ENCODE peak calls at places on chromosomes 5 and 9, in four cellular contexts. P is fibroblast of mammary gland, T is omental fat pad, B is HCT116. N is an unnamed sample.

GRCh38 chr5:53381-54174 is 38.4 kb upstream of the PLEKHG4B start:
- DNase-seq in B (no peak), T (no peak), P (no peak), N (no peak)

GRCh38 chr5:5209101-5209500 is 69.0 kb downstream of the ADAMTS16 start:
- DNase-seq in T (no peak), P (peak), B (no peak), N (no peak)

GRCh38 chr5:77776606-77777206 is 567 bp upstream of the TBCA start:
- DNase-seq in P (no peak), T (no peak), B (no peak), N (no peak)

GRCh38 chr9:3658964-3659363 is 133.2 kb upstream of the RFX3 start:
- DNase-seq in T (no peak), P (no peak), B (no peak), N (no peak)

GRCh38 chr9:70747335-70747734 is 332.9 kb upstream of the KLF9 start:
- DNase-seq in T (no peak), B (no peak), P (peak), N (no peak)

GRCh38 chr5:144281784-144282183 is 111.1 kb downstream of the KCTD16 start:
- DNase-seq in P (no peak), B (no peak), T (no peak), N (no peak)

GRCh38 chr9:96057155-96057554 is 181.7 kb downstream of the ERCC6L2 start:
- DNase-seq in P (peak), B (no peak), T (no peak), N (no peak)

GRCh38 chr9:114174876-114175771 is 19.8 kb downstream of the COL27A1 start:
- DNase-seq in B (no peak), P (peak), T (no peak), N (no peak)

GRCh38 chr9:135488013-135488330 is 8.4 kb downstream of the PPP1R26 start:
- DNase-seq in P (no peak), B (no peak), T (no peak), N (no peak)

GRCh38 chr5:68924490-68925145 is 169.2 kb upstream of the SLC30A5 start:
- DNase-seq in P (peak), T (no peak), B (no peak), N (no peak)

GRCh38 chr9:109382585-109382984 is 61.7 kb upstream of the EPB41L4B start:
- DNase-seq in B (no peak), P (no peak), T (no peak), N (no peak)

GRCh38 chr9:77454668-77455067 is 193.5 kb downstream of the GNA14 start:
- DNase-seq in P (peak), B (no peak), T (no peak), N (no peak)

GRCh38 chr5:135013947-135014570 is 20.0 kb downstream of the PITX1 start:
- DNase-seq in T (no peak), P (peak), B (no peak), N (no peak)

GRCh38 chr9:124442826-124443225 is 7.4 kb upstream of the ADGRD2 start:
- DNase-seq in B (no peak), T (no peak), P (no peak), N (no peak)

GRCh38 chr9:18678846-18679245 is 204.9 kb downstream of the ADAMTSL1 start:
- DNase-seq in T (no peak), P (peak), B (no peak), N (no peak)

GRCh38 chr9:131266301-131267229 is 9.7 kb downstream of the FAM78A start:
- DNase-seq in T (no peak), B (no peak), P (peak), N (no peak)

GRCh38 chr5:116881921-116882531 is 307.4 kb upstream of the SEMA6A start:
- DNase-seq in B (no peak), P (no peak), T (no peak), N (no peak)

GRCh38 chr9:123996731-123997421 is 14.7 kb upstream of the LHX2 start:
- DNase-seq in T (no peak), P (peak), B (no peak), N (no peak)

GRCh38 chr9:87641067-87641466 is 84.9 kb upstream of the CTSL start:
- DNase-seq in T (no peak), B (no peak), P (no peak), N (no peak)

GRCh38 chr5:148963679-148964078 is 99.2 kb downstream of the SH3TC2 start:
- DNase-seq in T (no peak), P (no peak), B (no peak), N (no peak)

GRCh38 chr5:75601996-75602395 is 9.3 kb upstream of the ANKDD1B start:
- DNase-seq in T (no peak), B (no peak), P (peak), N (no peak)

GRCh38 chr5:131067596-131067995 is 97.5 kb downstream of the HINT1 start:
- DNase-seq in T (no peak), P (peak), B (no peak), N (no peak)

DNA sequence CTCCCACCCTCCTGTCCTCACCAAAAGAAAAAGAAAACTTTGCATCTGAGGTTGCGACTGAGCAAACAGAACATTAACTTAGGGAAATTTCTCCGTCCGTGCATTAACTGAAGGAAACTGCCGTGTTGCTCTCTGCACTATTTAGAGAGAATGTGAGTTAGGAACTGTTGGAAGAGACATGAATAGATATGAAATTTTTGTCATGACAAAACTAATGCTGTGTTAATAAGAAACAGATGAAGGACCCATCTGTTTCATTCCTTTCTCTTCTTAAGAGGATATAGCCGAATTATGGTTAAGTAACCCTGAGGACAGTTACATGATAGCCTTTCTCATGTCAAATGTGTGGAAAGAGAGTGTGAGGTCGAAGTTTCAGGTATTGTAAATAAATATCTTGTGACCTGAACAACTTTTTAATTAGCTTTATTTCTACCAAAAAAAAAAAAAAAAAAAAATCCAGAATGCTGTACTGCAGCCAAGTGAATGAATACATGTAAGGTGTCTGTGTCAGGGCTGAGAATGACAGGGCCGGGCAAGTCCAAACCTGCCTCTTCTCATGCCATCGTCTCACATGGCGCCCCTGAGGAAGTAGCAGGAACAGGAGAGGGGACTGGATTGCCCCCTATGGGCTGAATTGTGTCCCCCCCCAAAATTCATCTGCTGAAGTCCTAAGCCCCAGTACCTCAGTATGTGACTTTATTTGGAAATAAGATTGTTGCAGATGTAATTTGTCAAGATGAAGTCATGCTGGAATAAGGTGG is 35.6 kb upstream of the ANKRD33B start:
- DNase-seq in T (no peak), P (peak), B (no peak), N (no peak)
- TF ChIP-seq CTCF in T (no peak), P (no peak), B (no peak), N (peak)

GRCh38 chr9:5608298-5609254 is 20.3 kb upstream of the RIC1 start:
- DNase-seq in B (no peak), P (peak), T (no peak), N (no peak)
- TF ChIP-seq CTCF in B (no peak), P (peak), T (no peak), N (no peak)

GRCh38 chr9:115374724-115375268 is 256.8 kb upstream of the TNC start:
- DNase-seq in P (no peak), B (no peak), T (no peak), N (no peak)

GRCh38 chr9:115373710-115374045 is 255.7 kb upstream of the TNC start:
- DNase-seq in B (no peak), P (no peak), T (no peak), N (no peak)

GRCh38 chr9:115378246-115378645 is 260.3 kb upstream of the TNC start:
- DNase-seq in T (no peak), P (no peak), B (no peak), N (no peak)

GRCh38 chr9:115369322-115369957 is 251.5 kb upstream of the TNC start:
- DNase-seq in T (no peak), B (no peak), P (peak), N (no peak)

GRCh38 chr9:115373000-115373709 is 255.2 kb upstream of the TNC start:
- DNase-seq in T (peak), P (peak), B (peak), N (no peak)
- TF ChIP-seq CTCF in T (no peak), P (peak), B (no peak), N (no peak)

GRCh38 chr9:94915476-94916450 is 189.3 kb downstream of the AOPEP start:
- DNase-seq in T (no peak), B (no peak), P (no peak), N (no peak)

GRCh38 chr9:94916956-94917355 is 190.5 kb downstream of the AOPEP start:
- DNase-seq in B (no peak), T (no peak), P (no peak), N (no peak)

GRCh38 chr9:94920439-94920951 is 194.0 kb downstream of the AOPEP start:
- DNase-seq in T (no peak), P (peak), B (no peak), N (no peak)

GRCh38 chr9:94919376-94920098 is 193.0 kb downstream of the AOPEP start:
- DNase-seq in B (peak), P (peak), T (no peak), N (no peak)

DNA sequence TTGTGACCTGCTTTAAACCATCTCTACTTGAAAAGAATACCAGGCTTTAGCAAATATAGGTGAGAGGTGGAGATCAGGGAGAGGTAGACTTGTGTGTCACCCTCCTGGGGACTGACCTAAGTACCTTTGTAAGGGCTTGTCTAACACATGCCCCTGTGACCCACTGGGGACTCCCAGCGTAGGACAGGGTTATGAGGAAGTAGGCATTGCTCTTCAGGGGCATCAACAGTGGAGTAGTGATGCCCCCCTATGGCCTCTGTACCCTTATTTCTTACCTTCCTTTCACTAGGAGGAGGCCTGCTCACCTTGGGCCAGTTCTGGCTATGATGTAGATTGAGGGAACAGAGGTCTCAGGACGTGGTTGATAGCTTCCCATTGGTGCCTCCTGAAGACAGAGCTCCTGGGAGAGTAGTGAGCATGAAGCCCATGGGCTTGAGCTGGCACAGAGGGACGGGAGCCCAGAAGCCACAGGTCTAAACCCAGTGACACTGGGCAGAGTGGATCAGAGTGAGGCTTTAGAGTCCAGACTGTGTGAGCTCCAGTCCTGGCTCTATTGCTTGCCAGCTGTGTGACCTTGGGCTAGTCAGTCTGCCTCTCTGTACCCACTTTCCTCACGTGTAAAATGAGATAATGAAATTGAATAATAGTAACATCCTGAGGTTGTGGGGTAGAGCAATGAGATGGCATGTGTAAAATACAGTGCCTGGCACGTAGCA is 191.7 kb downstream of the AOPEP start:
- DNase-seq in T (no peak), B (no peak), P (no peak), N (no peak)
- TF ChIP-seq CTCF in T (no peak), B (no peak), P (no peak), N (peak)

DNA sequence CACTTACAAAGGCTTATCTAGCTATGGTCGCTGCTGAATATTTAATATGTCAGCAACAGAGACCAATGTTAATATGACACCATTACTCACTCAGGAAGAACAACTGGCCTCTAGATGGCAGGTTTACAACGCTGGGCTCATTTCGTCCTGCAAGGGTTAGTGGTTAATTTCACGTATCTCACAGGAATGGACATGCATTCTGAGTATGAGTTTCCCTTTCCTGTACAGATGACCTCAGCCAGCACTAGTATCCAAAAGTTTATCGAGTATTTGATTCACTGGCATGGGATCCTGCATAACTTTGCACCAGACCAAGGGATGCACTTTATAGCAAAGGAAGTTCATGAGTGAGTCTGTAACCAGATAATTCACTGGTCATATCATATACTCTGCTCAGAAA is 8.7 kb upstream of the TRPC7 start:
- DNase-seq in P (peak), B (no peak), T (no peak), N (no peak)
- TF ChIP-seq CTCF in P (peak), B (peak), T (no peak), N (peak)

GRCh38 chr5:38994329-38994927 is 79.8 kb downstream of the RICTOR start:
- DNase-seq in T (no peak), B (peak), P (peak), N (no peak)
- TF ChIP-seq CTCF in T (no peak), B (peak), P (peak), N (peak)

DNA sequence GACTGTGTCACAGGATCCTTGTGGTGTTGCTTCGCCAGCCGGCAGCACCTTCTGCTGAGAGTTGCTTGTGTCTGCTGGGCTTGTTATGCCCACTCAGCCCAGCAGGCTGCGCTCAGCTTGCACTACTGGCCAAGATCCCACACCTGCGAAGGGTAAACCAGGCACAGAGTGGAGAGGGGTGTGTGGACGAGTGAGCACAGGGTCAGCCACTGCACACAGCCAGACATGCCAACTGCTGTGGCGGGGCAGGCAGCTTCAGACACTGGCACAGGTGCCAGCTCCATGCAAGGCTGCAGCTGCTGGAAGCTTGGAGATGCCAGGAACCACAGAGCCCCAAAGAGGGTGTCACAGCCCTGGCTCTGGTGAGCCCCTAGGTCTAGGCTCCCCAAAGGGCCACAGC is 273.6 kb downstream of the CETN3 start:
- DNase-seq in T (no peak), P (no peak), B (no peak), N (no peak)
- TF ChIP-seq CTCF in T (no peak), P (no peak), B (peak), N (peak)

GRCh38 chr9:127578952-127579853 is 32.9 kb upstream of the STXBP1 start:
- DNase-seq in P (peak), B (peak), T (peak), N (no peak)
- TF ChIP-seq CTCF in P (peak), B (no peak), T (no peak), N (peak)

GRCh38 chr5:156824800-156825199 is 25.3 kb upstream of the PPP1R2B start:
- DNase-seq in B (peak), P (peak), T (no peak), N (no peak)
- TF ChIP-seq CTCF in B (peak), P (peak), T (no peak), N (peak)

N was measured in D721Med.